ENCODE peak calls at places on chromosomes 13 and 19, in ten cellular contexts. F is stimulated activated CD8-positive, alpha-beta memory T cell treated with anti-CD3 and anti-CD28 coated beads, Interleukin-2, amount 100 ng/mL, for 1 hour; G is activated CD4-positive, alpha-beta T cell treated with anti-CD3 and anti-CD28 coated beads for 24 hours; C is T-helper 9 cell; W is lung; R is coronary artery; Y is caudate nucleus; A is CD8-positive, alpha-beta T cell; H is fibroblast of lung; J is dorsolateral prefrontal cortex. D is an unnamed sample.

GRCh38 chr19:20926796-20927195 is 3.7 kb downstream of the ZNF85 start:
- DNase-seq in F (no peak), G (no peak), C (no peak), W (no peak), R (no peak), Y (no peak), A (no peak), H (peak), J (no peak), D (no peak)

GRCh38 chr19:15871570-15871969 is 26.3 kb downstream of the CYP4F2 start:
- DNase-seq in F (no peak), G (no peak), C (no peak), W (no peak), R (no peak), Y (no peak), A (peak), H (no peak), J (no peak), D (no peak)

GRCh38 chr19:31252476-31252875 is 96.8 kb downstream of the TSHZ3 start:
- DNase-seq in F (no peak), G (no peak), C (no peak), W (no peak), R (no peak), Y (no peak), A (no peak), H (no peak), J (no peak), D (no peak)

GRCh38 chr13:53165201-53165600 is 136.6 kb downstream of the OLFM4 start:
- DNase-seq in F (no peak), G (no peak), C (no peak), W (no peak), R (no peak), Y (no peak), A (no peak), H (no peak), J (no peak), D (no peak)

GRCh38 chr13:39527961-39528720 is 74.9 kb downstream of the LHFPL6 start:
- DNase-seq in F (no peak), G (no peak), C (no peak), W (no peak), R (no peak), Y (no peak), A (no peak), H (peak), J (peak), D (no peak)

GRCh38 chr13:114128348-114128623 is 4.1 kb downstream of the RASA3 start:
- DNase-seq in F (no peak), G (no peak), C (no peak), W (no peak), R (no peak), Y (no peak), A (no peak), H (no peak), J (no peak), D (no peak)

GRCh38 chr19:46201413-46202310 is 27.9 kb upstream of the IGFL1 start:
- DNase-seq in F (no peak), G (no peak), C (no peak), W (no peak), R (no peak), Y (no peak), A (no peak), H (no peak), J (no peak), D (no peak)

GRCh38 chr13:30963794-30964193 is 31.3 kb downstream of the TEX26 start:
- DNase-seq in F (no peak), G (no peak), C (no peak), W (peak), R (no peak), Y (no peak), A (no peak), H (peak), J (no peak), D (no peak)

GRCh38 chr13:96338030-96338429 is 248.1 kb downstream of the HS6ST3 start:
- DNase-seq in F (no peak), G (no peak), C (no peak), W (no peak), R (no peak), Y (no peak), A (no peak), H (no peak), J (no peak), D (no peak)

GRCh38 chr13:32538234-32538620 is 368 bp downstream of the N4BP2L2 start:
- DNase-seq in F (no peak), G (peak), C (no peak), W (peak), R (peak), Y (no peak), A (no peak), H (peak), J (peak), D (no peak)

GRCh38 chr19:30781519-30781918 is 409.3 kb downstream of the ZNF536 start:
- DNase-seq in F (no peak), G (no peak), C (no peak), W (peak), R (no peak), Y (no peak), A (no peak), H (no peak), J (no peak), D (no peak)

GRCh38 chr19:21843081-21843480 is 7.1 kb upstream of the ZNF43 start:
- DNase-seq in F (no peak), G (no peak), C (no peak), W (no peak), R (no peak), Y (no peak), A (no peak), H (no peak), J (no peak), D (no peak)

GRCh38 chr19:38039966-38040365 is 133.0 kb downstream of the SIPA1L3 start:
- DNase-seq in F (no peak), G (no peak), C (no peak), W (no peak), R (no peak), Y (no peak), A (no peak), H (peak), J (no peak), D (no peak)

GRCh38 chr13:25067054-25067453 is 28.9 kb upstream of the PABPC3 start:
- DNase-seq in F (no peak), G (no peak), C (no peak), W (no peak), R (no peak), Y (no peak), A (no peak), H (no peak), J (no peak), D (no peak)

GRCh38 chr19:38142176-38143035 is 81.6 kb downstream of the DPF1 start:
- DNase-seq in F (no peak), G (peak), C (no peak), W (no peak), R (no peak), Y (peak), A (peak), H (peak), J (peak), D (peak)

GRCh38 chr19:57348136-57348535 is 2.9 kb upstream of the ZNF304 start:
- DNase-seq in F (no peak), G (no peak), C (no peak), W (no peak), R (no peak), Y (no peak), A (no peak), H (peak), J (no peak), D (no peak)

GRCh38 chr13:49806126-49806536 is 13.6 kb upstream of the KPNA3 start:
- DNase-seq in F (no peak), G (no peak), C (no peak), W (no peak), R (no peak), Y (no peak), A (no peak), H (no peak), J (no peak), D (no peak)

GRCh38 chr19:2290441-2291184 is 8.6 kb upstream of the PEAK3 start:
- DNase-seq in F (no peak), G (no peak), C (no peak), W (no peak), R (no peak), Y (no peak), A (no peak), H (no peak), J (no peak), D (peak)

GRCh38 chr19:29054886-29055675 is 157.9 kb downstream of the UQCRFS1 start:
- DNase-seq in F (no peak), G (no peak), C (no peak), W (no peak), R (peak), Y (no peak), A (no peak), H (no peak), J (no peak), D (no peak)

GRCh38 chr19:47589824-47590223 is 16.9 kb upstream of the ZNF541 start:
- DNase-seq in F (no peak), G (no peak), C (no peak), W (no peak), R (no peak), Y (no peak), A (no peak), H (no peak), J (no peak), D (no peak)

GRCh38 chr19:55251296-55252081 is 7.3 kb downstream of the PPP6R1 start:
- DNase-seq in F (no peak), G (no peak), C (peak), W (no peak), R (no peak), Y (no peak), A (peak), H (peak), J (no peak), D (peak)

GRCh38 chr13:44783987-44784734 is 205.1 kb downstream of the NUFIP1 start:
- DNase-seq in F (no peak), G (no peak), C (no peak), W (no peak), R (no peak), Y (no peak), A (no peak), H (no peak), J (no peak), D (no peak)

GRCh38 chr13:95367309-95367843 is 66.1 kb upstream of the ABCC4 start:
- DNase-seq in F (no peak), G (no peak), C (no peak), W (no peak), R (no peak), Y (no peak), A (no peak), H (no peak), J (no peak), D (no peak)

GRCh38 chr13:103762523-103762922 is 696.3 kb upstream of the SLC10A2 start:
- DNase-seq in F (no peak), G (no peak), C (no peak), W (no peak), R (no peak), Y (no peak), A (no peak), H (no peak), J (no peak), D (no peak)

GRCh38 chr13:101150998-101151397 is 265.3 kb downstream of the NALCN start:
- DNase-seq in F (no peak), G (no peak), C (no peak), W (no peak), R (no peak), Y (no peak), A (no peak), H (peak), J (peak), D (no peak)

GRCh38 chr13:60351326-60351725 is 45.7 kb upstream of the TDRD3 start:
- DNase-seq in F (no peak), G (no peak), C (no peak), W (no peak), R (no peak), Y (no peak), A (no peak), H (peak), J (no peak), D (no peak)

GRCh38 chr19:39160889-39161672 is 35.5 kb downstream of the PAK4 start:
- DNase-seq in F (no peak), G (no peak), C (no peak), W (no peak), R (no peak), Y (no peak), A (no peak), H (peak), J (no peak), D (no peak)

GRCh38 chr19:29098863-29099481 is 114.0 kb downstream of the UQCRFS1 start:
- DNase-seq in F (no peak), G (no peak), C (no peak), W (peak), R (peak), Y (no peak), A (no peak), H (peak), J (peak), D (no peak)

GRCh38 chr13:74778946-74779345 is 644.7 kb upstream of the KLF12 start:
- DNase-seq in F (no peak), G (no peak), C (no peak), W (no peak), R (no peak), Y (no peak), A (no peak), H (peak), J (no peak), D (no peak)

GRCh38 chr19:18663940-18664530 is 19.4 kb upstream of the CRTC1 start:
- DNase-seq in F (no peak), G (no peak), C (no peak), W (no peak), R (no peak), Y (no peak), A (peak), H (no peak), J (no peak), D (no peak)

GRCh38 chr13:97225533-97225932 is 3.4 kb downstream of the MBNL2 start:
- DNase-seq in F (no peak), G (no peak), C (no peak), W (no peak), R (no peak), Y (no peak), A (no peak), H (no peak), J (no peak), D (no peak)

D was measured in CD4-positive, CD25-positive, alpha-beta regulatory T cell.